ENCODE peak calls at places on chromosomes 1 and 21, in four cellular contexts. D, X, M and W are unnamed samples.
A peak's percentile ranks its signal among the peaks of the same experiment; 100 is the strongest.

GRCh38 chr1:184483101-184483813 is 96.4 kb downstream of the C1orf21 start:
- DNase-seq in X (peak; percentile 57), D (peak; percentile 68), M (no peak), W (no peak)

GRCh38 chr1:156524985-156525590 is 24.5 kb upstream of the MEF2D start:
- DNase-seq in M (no peak), D (no peak), X (no peak), W (no peak)

GRCh38 chr1:94924967-94925366 is 1.9 kb downstream of the CNN3 start:
- DNase-seq in X (no peak), M (peak; percentile 22), D (peak; percentile 62), W (peak; percentile 52)

GRCh38 chr1:29628190-29628589 is 391.9 kb downstream of the PTPRU start:
- DNase-seq in X (no peak), M (no peak), D (no peak), W (no peak)

GRCh38 chr1:76053021-76053420 is 21.5 kb upstream of the ST6GALNAC3 start:
- DNase-seq in D (peak; percentile 31), M (peak; percentile 37), X (no peak), W (no peak)

GRCh38 chr1:34354367-34354766 is 177.7 kb downstream of the C1orf94 start:
- DNase-seq in X (no peak), D (no peak), M (no peak), W (no peak)

GRCh38 chr1:31807273-31808048 is 8.4 kb downstream of the SPOCD1 start:
- DNase-seq in X (no peak), D (no peak), M (no peak), W (no peak)

GRCh38 chr1:39139723-39140360 is 64.7 kb upstream of the MACF1 start:
- DNase-seq in D (peak; percentile 19), M (no peak), X (no peak), W (no peak)

GRCh38 chr1:213968391-213968790 is 19.4 kb upstream of the PROX1 start:
- DNase-seq in D (no peak), X (no peak), M (peak; percentile 58), W (no peak)

GRCh38 chr1:240029418-240029817 is 62.3 kb upstream of the FMN2 start:
- DNase-seq in X (no peak), M (no peak), D (no peak), W (no peak)

GRCh38 chr1:14912831-14913230 is 240.7 kb upstream of the TMEM51 start:
- DNase-seq in D (no peak), X (no peak), M (no peak), W (no peak)

GRCh38 chr1:238681021-238681420 is 705.3 kb upstream of the CHRM3 start:
- DNase-seq in D (peak; percentile 35), M (no peak), X (no peak), W (peak; percentile 75)

GRCh38 chr1:94727846-94728715 is 92.1 kb upstream of the SLC44A3 start:
- DNase-seq in D (peak; percentile 95), M (no peak), X (no peak), W (peak; percentile 80)

GRCh38 chr21:19553930-19554615 is 1150.5 kb upstream of the TMPRSS15 start:
- DNase-seq in M (peak; percentile 57), D (no peak), X (no peak), W (peak; percentile 1)

GRCh38 chr1:220813013-220813412 is 26.3 kb downstream of the MTARC1 start:
- DNase-seq in D (no peak), X (no peak), M (no peak), W (no peak)

GRCh38 chr1:41485605-41486004 is 1.1 kb upstream of the EDN2 start:
- DNase-seq in D (peak; percentile 70), X (no peak), M (no peak), W (no peak)

GRCh38 chr1:91846007-91846620 is 39.8 kb downstream of the TGFBR3 start:
- DNase-seq in D (peak; percentile 22), X (peak; percentile 50), M (peak; percentile 28), W (peak; percentile 86)

GRCh38 chr1:155389831-155390230 is 69.1 kb downstream of the RUSC1 start:
- DNase-seq in X (no peak), M (no peak), D (peak; percentile 53), W (no peak)

GRCh38 chr1:176504848-176505553 is 42.0 kb downstream of the PAPPA2 start:
- DNase-seq in M (no peak), D (no peak), X (no peak), W (no peak)

GRCh38 chr1:11143401-11143800 is 43.7 kb upstream of the EXOSC10 start:
- DNase-seq in X (no peak), D (no peak), M (no peak), W (no peak)

GRCh38 chr1:197481101-197481500 is 213.0 kb downstream of the CRB1 start:
- DNase-seq in M (no peak), X (no peak), D (no peak), W (no peak)

GRCh38 chr1:216416488-216416887 is 6.8 kb downstream of the USH2A start:
- DNase-seq in M (no peak), D (no peak), X (no peak), W (no peak)

GRCh38 chr1:44261963-44262362 is 48.7 kb downstream of the DMAP1 start:
- DNase-seq in D (no peak), X (no peak), M (no peak), W (no peak)

GRCh38 chr1:2604854-2605753 is 18.5 kb downstream of the PRXL2B start:
- DNase-seq in M (no peak), X (no peak), D (no peak), W (no peak)

GRCh38 chr1:170725326-170725725 is 61.4 kb downstream of the PRRX1 start:
- DNase-seq in X (no peak), M (no peak), D (no peak), W (no peak)
- H3K36me3 ChIP-seq in X (no peaks in the 10 kb centered on the region), M (no peaks in the 10 kb centered on the region), D (peaks cover 79% of the 10 kb centered on the region), W (no peaks in the 10 kb centered on the region)

GRCh38 chr1:109140384-109140783 is 26.5 kb downstream of the ELAPOR1 start:
- DNase-seq in X (no peak), M (no peak), D (no peak), W (no peak)

GRCh38 chr1:109137959-109138757 is 24.2 kb downstream of the ELAPOR1 start:
- DNase-seq in M (no peak), D (no peak), X (peak; percentile 48), W (no peak)

GRCh38 chr1:109136766-109137165 is 22.9 kb downstream of the ELAPOR1 start:
- DNase-seq in M (no peak), D (no peak), X (no peak), W (no peak)

DNA sequence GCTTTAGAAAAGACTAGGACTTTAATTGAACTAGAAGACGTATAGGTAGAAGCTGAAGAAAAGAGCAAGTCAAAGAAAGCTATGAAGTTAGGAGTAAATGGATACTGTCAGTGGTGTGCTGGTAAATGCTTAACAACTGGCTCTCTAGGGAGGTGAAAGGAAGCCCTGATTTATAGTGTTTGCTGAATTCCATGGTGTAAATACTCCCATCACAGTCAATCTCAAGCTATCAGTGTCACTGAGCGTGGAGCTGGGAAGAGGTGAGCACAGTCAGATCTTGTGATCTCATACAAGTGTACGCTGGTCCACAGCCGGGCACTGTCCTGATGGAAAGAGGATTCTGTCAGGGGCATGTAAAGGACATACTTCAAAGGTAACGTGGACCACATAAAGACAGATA is 28.3 kb downstream of the ELAPOR1 start:
- DNase-seq in X (no peak), M (no peak), D (no peak), W (no peak)
- H3K27ac ChIP-seq in X (no peak overlapping the region), M (no peak overlapping the region), D (no peak overlapping the region), W (no peak overlapping the region)

GRCh38 chr1:152110860-152111514 is 4.3 kb downstream of the TCHH start:
- DNase-seq in M (peak; percentile 34), D (peak; percentile 69), X (no peak), W (no peak)

GRCh38 chr1:152110365-152110859 is 4.8 kb downstream of the TCHH start:
- DNase-seq in M (peak; percentile 28), X (no peak), D (peak; percentile 67), W (peak; percentile 60)

GRCh38 chr1:152111515-152111968 is 3.7 kb downstream of the TCHH start:
- DNase-seq in X (no peak), D (peak; percentile 63), M (peak; percentile 48), W (no peak)

GRCh38 chr1:152112885-152113432 is 2.3 kb downstream of the TCHH start:
- DNase-seq in X (no peak), M (no peak), D (peak; percentile 28), W (no peak)

GRCh38 chr1:152112101-152112884 is 3.0 kb downstream of the TCHH start:
- DNase-seq in M (peak; percentile 5), X (no peak), D (peak; percentile 52), W (no peak)
- H3K4me3 ChIP-seq in M (peak overlapping the region; percentile 19), X (no peak overlapping the region), D (peak overlapping the region; percentile 73), W (no peak overlapping the region)

DNA sequence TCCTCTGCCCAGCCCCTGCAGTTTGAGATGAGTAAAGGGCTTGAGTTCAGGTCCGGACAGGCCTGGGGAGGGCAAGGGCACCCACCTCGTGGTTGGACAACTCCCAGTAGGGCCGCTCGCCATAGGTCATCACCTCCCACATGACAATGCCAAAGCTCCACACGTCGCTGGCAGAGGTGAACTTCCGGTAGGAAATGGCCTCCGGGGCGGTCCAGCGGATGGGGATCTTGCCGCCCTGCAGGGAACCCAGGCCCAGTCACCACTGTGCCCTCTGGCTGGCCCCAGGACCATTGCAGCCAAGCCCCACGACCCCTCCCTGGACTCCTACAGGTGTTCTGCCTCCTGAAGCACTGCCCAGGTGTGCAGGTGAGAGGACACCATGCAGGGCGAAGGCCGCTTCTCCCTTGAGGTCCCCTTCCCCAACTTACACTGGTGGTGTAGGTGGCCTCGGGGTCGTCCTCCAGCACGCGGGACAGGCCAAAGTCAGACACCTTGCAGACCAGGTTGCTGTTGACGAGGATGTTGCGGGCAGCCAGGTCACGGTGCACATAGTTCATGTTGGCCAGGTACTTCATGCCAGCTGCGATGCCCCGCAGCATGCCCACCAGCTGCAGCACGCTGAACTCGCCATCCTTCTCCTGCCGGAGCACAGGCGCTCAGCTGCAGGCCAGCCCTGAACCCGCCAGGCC is 24.1 kb downstream of the EPHA2 start:
- DNase-seq in D (no peak), X (no peak), M (no peak), W (no peak)
- H3K36me3 ChIP-seq in D (peaks cover 34% of the 10 kb centered on the region), X (no peaks in the 10 kb centered on the region), M (no peaks in the 10 kb centered on the region), W (peaks cover 37% of the 10 kb centered on the region)